ENCODE peak calls at places on chromosomes 11 and 22, in seven cellular contexts. C is amygdala; X is stimulated activated CD8-positive, alpha-beta memory T cell treated with anti-CD3 and anti-CD28 coated beads, Interleukin-15, amount 100 ng/mL, for 1 hour; R is EL; B is suprapubic skin; O is posterior vena cava; U is MCF 10A. N is an unnamed sample.

GRCh38 chr11:92225563-92226308 is 1.1 kb downstream of the FAT3 start:
- DNase-seq in U (no peak), X (no peak), B (peak), O (peak), C (no peak), R (peak), N (peak)

GRCh38 chr11:66568124-66568916 is at the start of gene CTSF:
- DNase-seq in O (peak), U (peak), C (peak), R (peak), X (peak), B (peak), N (peak)

GRCh38 chr22:26602127-26602526 is 12.2 kb upstream of the TPST2 start:
- DNase-seq in X (no peak), B (no peak), O (no peak), R (no peak), C (no peak), U (no peak), N (no peak)

GRCh38 chr11:9148035-9148434 is 56.6 kb upstream of the SCUBE2 start:
- DNase-seq in C (no peak), B (no peak), X (no peak), U (no peak), R (no peak), O (no peak), N (no peak)

GRCh38 chr11:46330154-46330886 is 16.9 kb upstream of the DGKZ start:
- DNase-seq in O (no peak), C (no peak), R (no peak), U (no peak), B (no peak), X (no peak), N (no peak)

GRCh38 chr11:73854680-73855079 is 22.0 kb downstream of the COA4 start:
- DNase-seq in U (no peak), R (no peak), B (no peak), O (no peak), C (no peak), X (no peak), N (no peak)

GRCh38 chr22:47647181-47647580 is 884.7 kb downstream of the TBC1D22A start:
- DNase-seq in X (no peak), B (no peak), U (no peak), R (no peak), O (no peak), C (no peak), N (no peak)

GRCh38 chr11:496834-497564 is 10.0 kb downstream of the RNH1 start:
- DNase-seq in U (no peak), C (no peak), X (no peak), O (no peak), B (no peak), R (no peak), N (no peak)

GRCh38 chr11:131609921-131610320 is 239.5 kb downstream of the NTM start:
- DNase-seq in R (no peak), X (no peak), B (no peak), C (no peak), U (no peak), O (no peak), N (no peak)

N was measured in Peyer's patch.